ENCODE peak calls at places on chromosomes 16 and 17, in ten cellular contexts. One of them, this sample, is unnamed.
A peak's percentile ranks its signal among the peaks of the same experiment; 100 is the strongest.

GRCh38 chr17:72219136-72219823 is 98.5 kb downstream of the SOX9 start:
- DNase-seq in HS-27A: no peak
- DNase-seq in AG04450: no peak
- DNase-seq in activated CD4-positive, alpha-beta T cell treated with anti-CD3 and anti-CD28 coated beads, Interleukin-2, amount 50 U/mL, for 48 hours: no peak
- DNase-seq in COR-L47: no peak
- DNase-seq in HTR-8/SVneo: no peak
- DNase-seq in GM13977: no peak
- DNase-seq in left kidney: peak; percentile 37
- DNase-seq in GM20000: no peak
- DNase-seq in 8988T: no peak
- DNase-seq in this sample: peak; percentile 85

GRCh38 chr16:368388-369158 is 1.8 kb downstream of the MRPL28 start:
- DNase-seq in HS-27A: no peak
- DNase-seq in AG04450: no peak
- DNase-seq in activated CD4-positive, alpha-beta T cell treated with anti-CD3 and anti-CD28 coated beads, Interleukin-2, amount 50 U/mL, for 48 hours: no peak
- DNase-seq in COR-L47: no peak
- DNase-seq in HTR-8/SVneo: no peak
- DNase-seq in GM13977: no peak
- DNase-seq in left kidney: no peak
- DNase-seq in GM20000: no peak
- DNase-seq in 8988T: no peak
- DNase-seq in this sample: no peak

GRCh38 chr16:8963010-8963824 is 489 bp downstream of the USP7 start:
- DNase-seq in HS-27A: no peak
- DNase-seq in AG04450: no peak
- DNase-seq in activated CD4-positive, alpha-beta T cell treated with anti-CD3 and anti-CD28 coated beads, Interleukin-2, amount 50 U/mL, for 48 hours: no peak
- DNase-seq in COR-L47: no peak
- DNase-seq in HTR-8/SVneo: no peak
- DNase-seq in GM13977: no peak
- DNase-seq in left kidney: peak; percentile 58
- DNase-seq in GM20000: no peak
- DNase-seq in 8988T: no peak
- DNase-seq in this sample: peak; percentile 62

GRCh38 chr17:80864751-80865150 is 126.9 kb upstream of the CHMP6 start:
- DNase-seq in HS-27A: no peak
- DNase-seq in AG04450: no peak
- DNase-seq in activated CD4-positive, alpha-beta T cell treated with anti-CD3 and anti-CD28 coated beads, Interleukin-2, amount 50 U/mL, for 48 hours: no peak
- DNase-seq in COR-L47: no peak
- DNase-seq in HTR-8/SVneo: no peak
- DNase-seq in GM13977: no peak
- DNase-seq in left kidney: no peak
- DNase-seq in GM20000: no peak
- DNase-seq in 8988T: no peak
- DNase-seq in this sample: no peak

GRCh38 chr16:15768201-15768600 is 88.6 kb downstream of the MYH11 start:
- DNase-seq in HS-27A: no peak
- DNase-seq in AG04450: no peak
- DNase-seq in activated CD4-positive, alpha-beta T cell treated with anti-CD3 and anti-CD28 coated beads, Interleukin-2, amount 50 U/mL, for 48 hours: no peak
- DNase-seq in COR-L47: no peak
- DNase-seq in HTR-8/SVneo: no peak
- DNase-seq in GM13977: no peak
- DNase-seq in left kidney: no peak
- DNase-seq in GM20000: no peak
- DNase-seq in 8988T: no peak
- DNase-seq in this sample: no peak

GRCh38 chr17:67994827-67995567 is 1.3 kb downstream of the C17orf58 start:
- DNase-seq in HS-27A: no peak
- DNase-seq in AG04450: no peak
- DNase-seq in activated CD4-positive, alpha-beta T cell treated with anti-CD3 and anti-CD28 coated beads, Interleukin-2, amount 50 U/mL, for 48 hours: no peak
- DNase-seq in COR-L47: no peak
- DNase-seq in HTR-8/SVneo: peak; percentile 57
- DNase-seq in GM13977: peak; percentile 35
- DNase-seq in left kidney: peak; percentile 17
- DNase-seq in GM20000: peak; percentile 35
- DNase-seq in 8988T: no peak
- DNase-seq in this sample: peak; percentile 76

GRCh38 chr17:69870091-69870530 is 204.9 kb upstream of the KCNJ16 start:
- DNase-seq in HS-27A: no peak
- DNase-seq in AG04450: peak; percentile 41
- DNase-seq in activated CD4-positive, alpha-beta T cell treated with anti-CD3 and anti-CD28 coated beads, Interleukin-2, amount 50 U/mL, for 48 hours: no peak
- DNase-seq in COR-L47: no peak
- DNase-seq in HTR-8/SVneo: peak; percentile 61
- DNase-seq in GM13977: peak; percentile 6
- DNase-seq in left kidney: no peak
- DNase-seq in GM20000: peak; percentile 4
- DNase-seq in 8988T: no peak
- DNase-seq in this sample: no peak

GRCh38 chr16:70663524-70664324 is 17.4 kb downstream of the IL34 start:
- DNase-seq in HS-27A: no peak
- DNase-seq in AG04450: no peak
- DNase-seq in activated CD4-positive, alpha-beta T cell treated with anti-CD3 and anti-CD28 coated beads, Interleukin-2, amount 50 U/mL, for 48 hours: no peak
- DNase-seq in COR-L47: no peak
- DNase-seq in HTR-8/SVneo: no peak
- DNase-seq in GM13977: no peak
- DNase-seq in left kidney: no peak
- DNase-seq in GM20000: peak; percentile 39
- DNase-seq in 8988T: peak; percentile 18
- DNase-seq in this sample: no peak

GRCh38 chr17:78956254-78956653 is 23.5 kb downstream of the LGALS3BP start:
- DNase-seq in HS-27A: no peak
- DNase-seq in AG04450: no peak
- DNase-seq in activated CD4-positive, alpha-beta T cell treated with anti-CD3 and anti-CD28 coated beads, Interleukin-2, amount 50 U/mL, for 48 hours: no peak
- DNase-seq in COR-L47: no peak
- DNase-seq in HTR-8/SVneo: no peak
- DNase-seq in GM13977: no peak
- DNase-seq in left kidney: no peak
- DNase-seq in GM20000: no peak
- DNase-seq in 8988T: no peak
- DNase-seq in this sample: no peak

GRCh38 chr16:76910931-76911330 is 280.1 kb upstream of the MON1B start:
- DNase-seq in HS-27A: no peak
- DNase-seq in AG04450: peak; percentile 23
- DNase-seq in activated CD4-positive, alpha-beta T cell treated with anti-CD3 and anti-CD28 coated beads, Interleukin-2, amount 50 U/mL, for 48 hours: no peak
- DNase-seq in COR-L47: no peak
- DNase-seq in HTR-8/SVneo: no peak
- DNase-seq in GM13977: no peak
- DNase-seq in left kidney: no peak
- DNase-seq in GM20000: no peak
- DNase-seq in 8988T: no peak
- DNase-seq in this sample: no peak

GRCh38 chr17:2068589-2069051 is 13.7 kb downstream of the HIC1 start:
- DNase-seq in HS-27A: no peak
- DNase-seq in AG04450: no peak
- DNase-seq in activated CD4-positive, alpha-beta T cell treated with anti-CD3 and anti-CD28 coated beads, Interleukin-2, amount 50 U/mL, for 48 hours: peak; percentile 53
- DNase-seq in COR-L47: no peak
- DNase-seq in HTR-8/SVneo: no peak
- DNase-seq in GM13977: no peak
- DNase-seq in left kidney: no peak
- DNase-seq in GM20000: no peak
- DNase-seq in 8988T: peak; percentile 53
- DNase-seq in this sample: peak; percentile 92

GRCh38 chr17:68794636-68795503 is 160.3 kb downstream of the ABCA8 start:
- DNase-seq in HS-27A: no peak
- DNase-seq in AG04450: peak; percentile 26
- DNase-seq in activated CD4-positive, alpha-beta T cell treated with anti-CD3 and anti-CD28 coated beads, Interleukin-2, amount 50 U/mL, for 48 hours: no peak
- DNase-seq in COR-L47: no peak
- DNase-seq in HTR-8/SVneo: no peak
- DNase-seq in GM13977: no peak
- DNase-seq in left kidney: peak; percentile 41
- DNase-seq in GM20000: peak; percentile 13
- DNase-seq in 8988T: no peak
- DNase-seq in this sample: no peak

GRCh38 chr16:51131619-51132018 is 19.5 kb downstream of the SALL1 start:
- DNase-seq in HS-27A: no peak
- DNase-seq in AG04450: no peak
- DNase-seq in activated CD4-positive, alpha-beta T cell treated with anti-CD3 and anti-CD28 coated beads, Interleukin-2, amount 50 U/mL, for 48 hours: no peak
- DNase-seq in COR-L47: no peak
- DNase-seq in HTR-8/SVneo: no peak
- DNase-seq in GM13977: no peak
- DNase-seq in left kidney: peak; percentile 57
- DNase-seq in GM20000: no peak
- DNase-seq in 8988T: no peak
- DNase-seq in this sample: no peak

GRCh38 chr17:32608267-32608666 is 121.5 kb downstream of the CDK5R1 start:
- DNase-seq in HS-27A: no peak
- DNase-seq in AG04450: no peak
- DNase-seq in activated CD4-positive, alpha-beta T cell treated with anti-CD3 and anti-CD28 coated beads, Interleukin-2, amount 50 U/mL, for 48 hours: no peak
- DNase-seq in COR-L47: no peak
- DNase-seq in HTR-8/SVneo: no peak
- DNase-seq in GM13977: no peak
- DNase-seq in left kidney: no peak
- DNase-seq in GM20000: no peak
- DNase-seq in 8988T: no peak
- DNase-seq in this sample: no peak

GRCh38 chr16:27973678-27974077 is 89.8 kb downstream of the GSG1L start:
- DNase-seq in HS-27A: no peak
- DNase-seq in AG04450: no peak
- DNase-seq in activated CD4-positive, alpha-beta T cell treated with anti-CD3 and anti-CD28 coated beads, Interleukin-2, amount 50 U/mL, for 48 hours: no peak
- DNase-seq in COR-L47: no peak
- DNase-seq in HTR-8/SVneo: no peak
- DNase-seq in GM13977: no peak
- DNase-seq in left kidney: peak; percentile 38
- DNase-seq in GM20000: no peak
- DNase-seq in 8988T: no peak
- DNase-seq in this sample: peak; percentile 10

GRCh38 chr17:50685334-50685665 is 22.4 kb downstream of the ANKRD40 start:
- DNase-seq in HS-27A: no peak
- DNase-seq in AG04450: no peak
- DNase-seq in activated CD4-positive, alpha-beta T cell treated with anti-CD3 and anti-CD28 coated beads, Interleukin-2, amount 50 U/mL, for 48 hours: no peak
- DNase-seq in COR-L47: no peak
- DNase-seq in HTR-8/SVneo: no peak
- DNase-seq in GM13977: no peak
- DNase-seq in left kidney: no peak
- DNase-seq in GM20000: no peak
- DNase-seq in 8988T: no peak
- DNase-seq in this sample: no peak

GRCh38 chr17:17191961-17192381 is 14.2 kb downstream of the PLD6 start:
- DNase-seq in HS-27A: no peak
- DNase-seq in AG04450: no peak
- DNase-seq in activated CD4-positive, alpha-beta T cell treated with anti-CD3 and anti-CD28 coated beads, Interleukin-2, amount 50 U/mL, for 48 hours: no peak
- DNase-seq in COR-L47: no peak
- DNase-seq in HTR-8/SVneo: no peak
- DNase-seq in GM13977: no peak
- DNase-seq in left kidney: peak; percentile 25
- DNase-seq in GM20000: no peak
- DNase-seq in 8988T: no peak
- DNase-seq in this sample: no peak

GRCh38 chr17:79078476-79079190 is 4.0 kb downstream of the ENGASE start:
- DNase-seq in HS-27A: no peak
- DNase-seq in AG04450: no peak
- DNase-seq in activated CD4-positive, alpha-beta T cell treated with anti-CD3 and anti-CD28 coated beads, Interleukin-2, amount 50 U/mL, for 48 hours: no peak
- DNase-seq in COR-L47: no peak
- DNase-seq in HTR-8/SVneo: no peak
- DNase-seq in GM13977: no peak
- DNase-seq in left kidney: no peak
- DNase-seq in GM20000: no peak
- DNase-seq in 8988T: no peak
- DNase-seq in this sample: no peak

GRCh38 chr17:8124350-8125195 is 667 bp upstream of the HES7 start:
- DNase-seq in HS-27A: no peak
- DNase-seq in AG04450: no peak
- DNase-seq in activated CD4-positive, alpha-beta T cell treated with anti-CD3 and anti-CD28 coated beads, Interleukin-2, amount 50 U/mL, for 48 hours: peak; percentile 52
- DNase-seq in COR-L47: no peak
- DNase-seq in HTR-8/SVneo: no peak
- DNase-seq in GM13977: no peak
- DNase-seq in left kidney: peak; percentile 30
- DNase-seq in GM20000: no peak
- DNase-seq in 8988T: no peak
- DNase-seq in this sample: peak; percentile 39

GRCh38 chr17:14427914-14428639 is 127.2 kb downstream of the HS3ST3B1 start:
- DNase-seq in HS-27A: no peak
- DNase-seq in AG04450: no peak
- DNase-seq in activated CD4-positive, alpha-beta T cell treated with anti-CD3 and anti-CD28 coated beads, Interleukin-2, amount 50 U/mL, for 48 hours: peak; percentile 41
- DNase-seq in COR-L47: no peak
- DNase-seq in HTR-8/SVneo: no peak
- DNase-seq in GM13977: no peak
- DNase-seq in left kidney: no peak
- DNase-seq in GM20000: no peak
- DNase-seq in 8988T: no peak
- DNase-seq in this sample: no peak

This sample was measured in NCI-H69.